ENCODE peak calls at places on chromosomes 1 and 21, in ten cellular contexts. Z, D, F, G, N, I, H, Q, E and R are unnamed samples.

GRCh38 chr1:226378071-226378470 is 29.8 kb downstream of the PARP1 start:
- DNase-seq in Z (no peak), D (no peak), F (no peak), G (no peak), N (no peak), I (no peak), H (no peak), Q (no peak), E (no peak), R (no peak)

GRCh38 chr1:206505702-206506375 is 1.5 kb upstream of the RASSF5 start:
- DNase-seq in Z (no peak), D (no peak), F (no peak), G (no peak), N (no peak), I (no peak), H (no peak), Q (peak), E (no peak), R (no peak)

GRCh38 chr1:20411196-20411980 is 74.6 kb downstream of the CAMK2N1 start:
- DNase-seq in Z (no peak), D (no peak), F (no peak), G (no peak), N (no peak), I (no peak), H (peak), Q (peak), E (no peak), R (peak)

GRCh38 chr1:24481098-24481497 is 21.5 kb upstream of the RCAN3 start:
- DNase-seq in Z (no peak), D (no peak), F (no peak), G (no peak), N (no peak), I (no peak), H (no peak), Q (no peak), E (no peak), R (no peak)

GRCh38 chr21:30434033-30434631 is 4.1 kb downstream of the KRTAP13-4 start:
- DNase-seq in Z (peak), D (no peak), F (no peak), G (peak), N (peak), I (peak), H (peak), Q (peak), E (no peak), R (peak)

GRCh38 chr1:44251989-44252625 is 38.8 kb downstream of the DMAP1 start:
- DNase-seq in Z (peak), D (no peak), F (no peak), G (no peak), N (no peak), I (no peak), H (no peak), Q (no peak), E (no peak), R (no peak)

GRCh38 chr1:36178479-36179219 is 22.7 kb downstream of the MAP7D1 start:
- DNase-seq in Z (no peak), D (no peak), F (no peak), G (no peak), N (peak), I (no peak), H (peak), Q (no peak), E (peak), R (peak)

GRCh38 chr1:157390646-157391045 is 161.7 kb downstream of the FCRL5 start:
- DNase-seq in Z (no peak), D (no peak), F (no peak), G (no peak), N (no peak), I (no peak), H (no peak), Q (peak), E (no peak), R (no peak)

GRCh38 chr1:108200627-108201106 is 524 bp upstream of the SLC25A24 start:
- DNase-seq in Z (peak), D (no peak), F (no peak), G (peak), N (peak), I (peak), H (no peak), Q (peak), E (no peak), R (peak)

GRCh38 chr1:37153701-37154100 is 119.4 kb upstream of the GRIK3 start:
- DNase-seq in Z (no peak), D (no peak), F (no peak), G (no peak), N (no peak), I (no peak), H (no peak), Q (no peak), E (no peak), R (no peak)